ENCODE peak calls at places on chromosome 5, in five cellular contexts. G, U, B, H and K are unnamed samples.

GRCh38 chr5:176481659-176482213 is 33.6 kb downstream of the FAF2 start:
- DNase-seq in G (peak), U (no peak), B (no peak), H (no peak), K (no peak)

GRCh38 chr5:5145651-5146529 is 5.8 kb downstream of the ADAMTS16 start:
- DNase-seq in G (peak), U (no peak), B (no peak), H (no peak), K (no peak)

GRCh38 chr5:146633273-146633672 is 117.3 kb upstream of the GPR151 start:
- DNase-seq in G (no peak), U (peak), B (no peak), H (no peak), K (no peak)

GRCh38 chr5:168939887-168940534 is 360.8 kb upstream of the PANK3 start:
- DNase-seq in G (no peak), U (no peak), B (peak), H (no peak), K (no peak)

GRCh38 chr5:13591621-13592020 is 352.9 kb downstream of the DNAH5 start:
- DNase-seq in G (peak), U (no peak), B (peak), H (no peak), K (no peak)

GRCh38 chr5:68898961-68899471 is 194.8 kb upstream of the SLC30A5 start:
- DNase-seq in G (peak), U (peak), B (peak), H (peak), K (peak)

GRCh38 chr5:116454417-116454927 is 120.2 kb downstream of the SEMA6A start:
- DNase-seq in G (peak), U (no peak), B (no peak), H (peak), K (no peak)

GRCh38 chr5:175035882-175036533 is 311.6 kb downstream of the MSX2 start:
- DNase-seq in G (no peak), U (no peak), B (no peak), H (no peak), K (no peak)

GRCh38 chr5:3190930-3191329 is 404.7 kb upstream of the IRX1 start:
- DNase-seq in G (no peak), U (no peak), B (no peak), H (no peak), K (no peak)

GRCh38 chr5:122863721-122864120 is 18.3 kb downstream of the SNX24 start:
- DNase-seq in G (no peak), U (no peak), B (no peak), H (no peak), K (no peak)

GRCh38 chr5:378976-379742 is 57.6 kb downstream of the AHRR start:
- DNase-seq in G (no peak), U (no peak), B (no peak), H (no peak), K (no peak)

GRCh38 chr5:39665328-39665727 is 240.5 kb upstream of the DAB2 start:
- DNase-seq in G (no peak), U (no peak), B (no peak), H (no peak), K (no peak)

GRCh38 chr5:115961413-115962238 is 649 bp upstream of the LVRN start:
- DNase-seq in G (no peak), U (no peak), B (no peak), H (no peak), K (no peak)

GRCh38 chr5:3092664-3093063 is 341.2 kb upstream of the IRX2 start:
- DNase-seq in G (no peak), U (no peak), B (no peak), H (no peak), K (no peak)

GRCh38 chr5:1752881-1753280 is 46.8 kb downstream of the MRPL36 start:
- DNase-seq in G (no peak), U (no peak), B (no peak), H (no peak), K (no peak)

GRCh38 chr5:151492729-151493128 is 45.3 kb downstream of the SLC36A1 start:
- DNase-seq in G (peak), U (no peak), B (no peak), H (no peak), K (no peak)

GRCh38 chr5:132363431-132364112 is 5.9 kb upstream of the SLC22A5 start:
- DNase-seq in G (peak), U (no peak), B (peak), H (peak), K (peak)